ENCODE peak calls at places on chromosomes 7 and 10, in seven cellular contexts. J, K, I, T, X, Q and D are unnamed samples.

GRCh38 chr10:124003481-124004371 is 89.7 kb downstream of the CHST15 start:
- DNase-seq in I (no peak), Q (no peak), T (no peak), X (no peak), J (no peak), K (no peak), D (no peak)

GRCh38 chr10:79350407-79351154 is 3.3 kb downstream of the PPIF start:
- DNase-seq in J (no peak), K (no peak), Q (no peak), T (no peak), X (no peak), I (no peak), D (no peak)

GRCh38 chr10:46560381-46560780 is 3.9 kb upstream of the GPRIN2 start:
- DNase-seq in K (no peak), I (no peak), J (no peak), T (no peak), X (no peak), Q (no peak), D (no peak)

GRCh38 chr10:122143238-122143841 is 127.8 kb upstream of the BTBD16 start:
- DNase-seq in Q (no peak), J (no peak), T (no peak), K (no peak), I (no peak), X (no peak), D (peak; percentile 81)

GRCh38 chr7:143299346-143299745 is 11.2 kb downstream of the CASP2 start:
- DNase-seq in I (no peak), Q (no peak), T (no peak), J (no peak), K (no peak), X (no peak), D (no peak)

GRCh38 chr7:46759711-46760480 is 822.0 kb downstream of the TNS3 start:
- DNase-seq in I (no peak), T (no peak), K (no peak), Q (no peak), X (peak; percentile 58), J (peak; percentile 29), D (no peak)

GRCh38 chr10:46525824-46526681 is 30.4 kb downstream of the GPRIN2 start:
- DNase-seq in Q (no peak), T (no peak), J (no peak), K (no peak), X (no peak), I (peak; percentile 26), D (no peak)

GRCh38 chr7:33799766-33800165 is 105.6 kb upstream of the BMPER start:
- DNase-seq in Q (no peak), X (no peak), T (no peak), J (no peak), K (no peak), I (no peak), D (no peak)

GRCh38 chr7:101681170-101682007 is 52.3 kb upstream of the MYL10 start:
- DNase-seq in X (peak; percentile 88), J (peak; percentile 78), I (peak; percentile 26), Q (no peak), K (no peak), T (no peak), D (peak; percentile 61)

GRCh38 chr7:46243406-46243805 is 322.3 kb upstream of the IGFBP3 start:
- DNase-seq in J (no peak), X (no peak), I (no peak), K (no peak), T (no peak), Q (no peak), D (no peak)

GRCh38 chr10:107553470-107553869 is 389.0 kb upstream of the SORCS1 start:
- DNase-seq in Q (no peak), X (no peak), I (no peak), J (no peak), T (no peak), K (no peak), D (no peak)

GRCh38 chr7:2015251-2015871 is 217.4 kb downstream of the MAD1L1 start:
- DNase-seq in T (no peak), J (no peak), X (no peak), Q (no peak), I (no peak), K (no peak), D (no peak)

GRCh38 chr7:151838072-151838471 is 38.8 kb downstream of the PRKAG2 start:
- DNase-seq in K (no peak), I (no peak), T (no peak), Q (no peak), X (no peak), J (no peak), D (peak; percentile 30)

DNA sequence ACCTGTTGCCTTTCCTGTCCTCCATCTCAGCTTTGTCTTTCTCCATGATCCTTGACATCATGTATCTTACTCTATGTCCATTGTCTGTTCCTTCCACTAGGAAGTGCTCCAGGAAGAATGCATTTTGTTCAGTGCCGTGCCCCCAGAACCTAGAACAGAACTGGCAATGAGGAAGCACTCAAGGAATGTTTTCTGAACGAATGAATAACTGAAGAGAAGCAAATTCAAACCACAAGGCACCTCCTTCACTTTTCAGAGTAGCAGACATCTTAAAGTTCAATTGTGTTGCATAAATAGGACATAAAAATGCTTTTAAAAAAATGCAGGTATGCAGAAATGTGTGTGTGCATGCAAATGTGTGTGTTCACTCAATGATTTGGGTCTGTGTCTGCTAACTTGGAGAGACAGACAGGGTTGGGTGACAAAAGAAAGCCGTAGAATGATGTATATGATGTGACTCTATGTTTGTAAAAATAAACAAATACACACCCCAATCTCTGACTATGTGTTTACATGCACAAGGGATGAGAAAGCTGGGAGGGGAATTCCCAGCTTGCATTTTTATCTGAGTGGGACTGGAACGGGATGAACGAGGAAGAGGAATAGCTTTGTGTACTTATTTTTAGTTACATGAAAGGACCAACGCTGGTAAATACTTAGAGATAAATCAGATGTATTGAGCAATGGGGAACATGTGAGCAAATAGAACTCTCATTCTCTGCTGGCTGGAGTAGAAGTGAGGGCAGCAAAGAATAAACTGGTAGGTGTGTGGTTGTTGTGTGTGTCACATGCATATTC is 237.7 kb downstream of the FANK1 start:
- DNase-seq in K (no peak), T (no peak), I (no peak), Q (no peak), J (peak; percentile 78), X (no peak), D (no peak)
- TF ChIP-seq CTCF in K (no peak), T (no peak), I (no peak), Q (no peak), J (no peak), X (no peak), D (no peak)

GRCh38 chr7:73746378-73746777 is 7.8 kb upstream of the ABHD11 start:
- DNase-seq in T (no peak), J (no peak), X (no peak), K (no peak), Q (peak; percentile 4), I (no peak), D (no peak)
- TF ChIP-seq MAX in T (no peak), J (no peak), X (no peak), K (no peak), Q (no peak), I (no peak), D (no peak)

DNA sequence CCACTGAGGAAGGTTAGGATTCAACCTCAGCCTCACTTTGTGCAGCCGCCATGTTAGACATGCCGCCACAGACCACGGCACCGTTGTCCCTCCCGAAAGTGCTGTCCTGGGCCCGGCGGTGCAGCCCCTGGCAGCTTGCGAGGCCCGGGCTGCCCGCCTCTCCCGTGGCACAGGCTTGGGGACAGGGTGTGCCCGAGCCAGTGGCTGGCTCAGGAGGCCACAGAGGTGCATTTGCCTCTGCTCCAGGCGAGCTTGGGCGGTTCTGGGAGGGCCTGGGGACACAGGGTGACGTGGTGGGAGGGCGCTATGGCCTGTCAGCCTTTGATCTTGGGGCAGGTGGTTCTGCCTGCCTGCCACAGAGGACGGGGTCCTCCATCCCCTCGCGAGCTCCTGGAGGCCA is 41.1 kb downstream of the NKX6-2 start:
- DNase-seq in T (no peak), X (no peak), J (no peak), I (no peak), Q (no peak), K (no peak), D (no peak)
- TF ChIP-seq POLR2A in T (no peak), X (no peak), J (no peak), I (no peak), Q (no peak), K (no peak), D (no peak)

GRCh38 chr10:43667317-43667731 is 18.6 kb upstream of the ZNF32 start:
- DNase-seq in X (no peak), I (no peak), Q (peak; percentile 50), T (no peak), J (peak; percentile 24), K (no peak), D (peak; percentile 50)
- TF ChIP-seq CTCF in X (peak; percentile 51), I (peak; percentile 8), Q (peak; percentile 41), T (no peak), J (peak; percentile 16), K (peak; percentile 53), D (peak; percentile 15)

GRCh38 chr10:100998991-100999741 is 442 bp upstream of the LZTS2 start:
- DNase-seq in K (no peak), Q (peak; percentile 63), J (peak; percentile 74), I (no peak), T (peak; percentile 45), X (peak; percentile 75), D (peak; percentile 80)

GRCh38 chr10:100998183-100998990 is 1.2 kb upstream of the LZTS2 start:
- DNase-seq in K (no peak), Q (peak; percentile 65), J (peak; percentile 77), X (peak; percentile 85), T (peak; percentile 78), I (no peak), D (peak; percentile 86)

GRCh38 chr10:101001225-101002035 is 1.8 kb downstream of the LZTS2 start:
- DNase-seq in J (no peak), Q (no peak), T (no peak), K (no peak), I (no peak), X (peak; percentile 93), D (no peak)

GRCh38 chr10:101000602-101000991 is 989 bp downstream of the LZTS2 start:
- DNase-seq in J (no peak), K (no peak), X (peak; percentile 15), T (no peak), I (no peak), Q (peak; percentile 27), D (no peak)

GRCh38 chr10:100999742-101000601 is at the start of gene LZTS2:
- DNase-seq in I (no peak), J (no peak), K (no peak), Q (peak; percentile 80), T (no peak), X (peak; percentile 38), D (no peak)
- TF ChIP-seq MAX in I (no peak), J (no peak), K (no peak), Q (no peak), T (no peak), X (no peak), D (no peak)

DNA sequence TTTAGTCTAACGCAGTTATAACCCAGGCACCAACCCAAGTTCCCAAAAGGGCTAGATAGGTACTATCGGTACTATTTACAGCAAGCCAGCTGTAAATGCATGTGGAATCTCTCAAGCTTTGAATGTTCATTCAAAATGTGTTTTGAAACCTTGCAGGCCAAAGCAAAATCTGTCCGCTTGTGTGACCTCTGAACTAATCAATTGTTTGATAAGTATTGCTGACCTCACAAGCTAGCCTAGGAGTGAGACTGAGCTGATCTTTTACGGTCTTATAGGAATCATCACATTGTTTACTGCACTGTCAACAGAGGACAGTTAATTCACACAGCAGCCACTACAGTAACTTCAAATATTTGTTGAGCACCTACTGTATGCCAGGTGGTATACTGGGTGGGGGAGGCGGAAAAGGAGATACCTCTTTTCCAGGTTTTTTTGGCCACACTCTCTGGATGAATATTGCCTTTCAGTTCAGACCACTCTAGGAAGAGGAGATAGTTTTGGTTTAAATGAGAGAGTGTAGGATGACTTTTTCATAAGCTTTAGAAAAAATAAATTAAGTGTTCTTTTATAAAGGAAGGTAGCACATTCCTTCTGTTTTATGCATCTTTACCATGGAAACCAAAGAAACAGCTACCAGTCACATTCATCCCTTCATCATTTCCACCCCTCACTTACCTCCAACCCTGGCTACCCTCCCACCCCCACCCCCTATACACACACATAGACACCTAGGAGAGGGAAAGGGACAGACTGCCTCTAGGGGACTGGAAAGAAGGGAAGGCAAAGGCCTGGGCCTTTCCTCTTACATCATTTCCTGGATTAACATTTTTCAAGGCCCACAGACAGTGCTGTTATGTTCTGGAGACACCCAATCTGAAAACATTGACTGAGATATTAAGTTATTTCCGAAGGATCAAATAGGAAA is 2.4 kb downstream of the PAPSS2 start:
- DNase-seq in X (peak; percentile 62), Q (no peak), K (no peak), I (no peak), T (no peak), J (peak; percentile 38), D (no peak)
- TF ChIP-seq POLR2A in X (no peak), Q (no peak), K (no peak), I (no peak), T (no peak), J (no peak), D (no peak)